ENCODE peak calls at places on chromosomes 3 and 15, in seven cellular contexts. One of them, this sample, is unnamed.

GRCh38 chr3:62665627-62666433 is 209.4 kb downstream of the CADPS start:
- DNase-seq in H1: peak
- DNase-seq in heart left ventricle: peak
- DNase-seq in right atrium auricular region: peak
- DNase-seq in endothelial cell of umbilical vein: peak
- DNase-seq in foreskin keratinocyte: peak
- DNase-seq in sigmoid colon: no peak
- DNase-seq in this sample: peak

GRCh38 chr15:75307778-75308390 is 25.2 kb downstream of the GOLGA6D start:
- DNase-seq in H1: peak
- DNase-seq in heart left ventricle: no peak
- DNase-seq in right atrium auricular region: no peak
- DNase-seq in endothelial cell of umbilical vein: peak
- DNase-seq in foreskin keratinocyte: peak
- DNase-seq in sigmoid colon: peak
- DNase-seq in this sample: peak

GRCh38 chr15:76866008-76866407 is 39.1 kb downstream of the SCAPER start:
- DNase-seq in H1: no peak
- DNase-seq in heart left ventricle: peak
- DNase-seq in right atrium auricular region: no peak
- DNase-seq in endothelial cell of umbilical vein: no peak
- DNase-seq in foreskin keratinocyte: no peak
- DNase-seq in sigmoid colon: no peak
- DNase-seq in this sample: no peak

GRCh38 chr3:38455639-38456430 is 2.1 kb downstream of the ACVR2B start:
- DNase-seq in H1: no peak
- DNase-seq in heart left ventricle: peak
- DNase-seq in right atrium auricular region: no peak
- DNase-seq in endothelial cell of umbilical vein: no peak
- DNase-seq in foreskin keratinocyte: no peak
- DNase-seq in sigmoid colon: peak
- DNase-seq in this sample: no peak

GRCh38 chr3:134030382-134030753 is 643 bp upstream of the SLCO2A1 start:
- DNase-seq in H1: peak
- DNase-seq in heart left ventricle: no peak
- DNase-seq in right atrium auricular region: no peak
- DNase-seq in endothelial cell of umbilical vein: no peak
- DNase-seq in foreskin keratinocyte: no peak
- DNase-seq in sigmoid colon: peak
- DNase-seq in this sample: no peak

GRCh38 chr3:12769761-12770160 is 10.7 kb upstream of the TMEM40 start:
- DNase-seq in H1: no peak
- DNase-seq in heart left ventricle: no peak
- DNase-seq in right atrium auricular region: no peak
- DNase-seq in endothelial cell of umbilical vein: no peak
- DNase-seq in foreskin keratinocyte: no peak
- DNase-seq in sigmoid colon: no peak
- DNase-seq in this sample: no peak

GRCh38 chr15:41279535-41280283 is 48.6 kb downstream of the CHP1 start:
- DNase-seq in H1: no peak
- DNase-seq in heart left ventricle: no peak
- DNase-seq in right atrium auricular region: no peak
- DNase-seq in endothelial cell of umbilical vein: no peak
- DNase-seq in foreskin keratinocyte: no peak
- DNase-seq in sigmoid colon: no peak
- DNase-seq in this sample: no peak

GRCh38 chr15:28995193-28995592 is 109.4 kb downstream of the APBA2 start:
- DNase-seq in H1: no peak
- DNase-seq in heart left ventricle: no peak
- DNase-seq in right atrium auricular region: no peak
- DNase-seq in endothelial cell of umbilical vein: no peak
- DNase-seq in foreskin keratinocyte: no peak
- DNase-seq in sigmoid colon: no peak
- DNase-seq in this sample: no peak

GRCh38 chr3:131147534-131147933 is 120.9 kb downstream of the NEK11 start:
- DNase-seq in H1: no peak
- DNase-seq in heart left ventricle: no peak
- DNase-seq in right atrium auricular region: no peak
- DNase-seq in endothelial cell of umbilical vein: no peak
- DNase-seq in foreskin keratinocyte: no peak
- DNase-seq in sigmoid colon: no peak
- DNase-seq in this sample: no peak

DNA sequence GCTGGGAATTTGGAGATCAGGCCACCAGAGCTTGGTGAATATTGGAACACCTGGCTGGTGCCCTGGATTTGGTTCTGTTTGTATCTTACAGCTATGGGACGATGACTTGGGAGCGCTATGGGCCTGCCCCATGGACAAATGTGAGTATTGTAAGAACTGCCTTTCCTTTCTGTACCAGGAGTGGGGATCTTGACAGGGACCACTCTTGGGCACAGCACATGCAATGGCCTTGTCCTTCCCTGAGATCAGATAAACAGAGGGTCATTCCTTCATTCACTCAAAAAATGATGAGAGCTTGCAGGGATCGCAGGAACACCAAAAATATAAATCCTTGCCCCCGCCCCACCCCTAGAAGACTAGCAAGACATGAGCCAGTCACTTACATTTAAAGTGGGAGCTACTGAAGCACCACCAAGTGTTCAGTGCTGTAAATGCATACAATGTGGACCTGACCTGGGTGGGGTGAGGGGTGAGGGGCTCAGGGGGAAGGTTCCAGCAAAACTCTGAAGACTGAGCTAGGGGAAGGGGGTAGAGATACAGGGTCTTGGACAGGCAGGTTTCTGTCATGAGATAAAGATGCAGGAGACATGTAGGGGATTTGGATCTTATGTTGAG is 2.7 kb upstream of the CRELD1 start:
- DNase-seq in H1: no peak
- DNase-seq in heart left ventricle: no peak
- DNase-seq in right atrium auricular region: no peak
- DNase-seq in endothelial cell of umbilical vein: no peak
- DNase-seq in foreskin keratinocyte: no peak
- DNase-seq in sigmoid colon: no peak
- DNase-seq in this sample: no peak
- TF ChIP-seq CTCF in H1: no peak
- TF ChIP-seq CTCF in heart left ventricle: no peak
- TF ChIP-seq CTCF in right atrium auricular region: peak
- TF ChIP-seq CTCF in endothelial cell of umbilical vein: no peak
- TF ChIP-seq CTCF in foreskin keratinocyte: peak
- TF ChIP-seq CTCF in sigmoid colon: no peak
- TF ChIP-seq CTCF in this sample: no peak

DNA sequence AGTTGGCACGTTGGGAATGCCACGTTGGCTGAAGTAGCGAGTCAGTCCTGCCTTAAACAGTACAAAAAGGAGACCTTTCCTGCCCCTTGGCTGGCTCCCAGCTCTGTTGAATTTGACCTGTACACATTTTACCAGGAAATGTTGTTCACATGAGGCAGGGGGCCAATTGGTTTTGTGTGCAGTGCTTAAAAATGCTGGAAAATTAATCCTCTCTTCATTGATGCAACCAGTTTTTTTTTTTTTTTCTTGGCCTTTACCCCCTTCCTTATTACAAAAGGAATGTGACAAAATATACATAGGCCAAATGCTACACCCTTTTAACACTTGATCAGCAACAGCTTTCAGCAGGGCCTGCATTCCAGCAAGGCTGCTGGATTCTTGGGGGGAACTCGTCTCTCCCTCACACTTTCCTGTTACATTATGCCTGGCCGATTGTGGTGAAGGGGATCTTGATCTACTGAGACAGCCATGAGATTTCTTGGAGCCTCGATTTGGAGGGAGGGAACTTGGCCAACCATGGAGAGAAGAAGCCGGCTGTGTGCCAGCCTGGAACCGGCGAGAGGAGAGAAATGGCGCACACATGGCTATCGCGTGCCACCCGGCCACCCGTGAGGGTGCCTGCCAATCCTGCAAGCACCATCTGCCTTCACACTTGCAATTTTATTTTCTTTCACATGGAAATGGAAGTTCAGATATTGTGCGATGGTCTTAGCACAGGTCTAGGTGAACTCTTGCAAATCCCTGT is 93.0 kb downstream of the DNASE1L3 start:
- DNase-seq in H1: no peak
- DNase-seq in heart left ventricle: peak
- DNase-seq in right atrium auricular region: peak
- DNase-seq in endothelial cell of umbilical vein: peak
- DNase-seq in foreskin keratinocyte: no peak
- DNase-seq in sigmoid colon: no peak
- DNase-seq in this sample: no peak
- H3K27ac ChIP-seq in H1: no peak
- H3K27ac ChIP-seq in heart left ventricle: no peak
- H3K27ac ChIP-seq in right atrium auricular region: no peak
- H3K27ac ChIP-seq in endothelial cell of umbilical vein: peak
- H3K27ac ChIP-seq in foreskin keratinocyte: no peak
- H3K27ac ChIP-seq in sigmoid colon: peak
- H3K27ac ChIP-seq in this sample: peak

DNA sequence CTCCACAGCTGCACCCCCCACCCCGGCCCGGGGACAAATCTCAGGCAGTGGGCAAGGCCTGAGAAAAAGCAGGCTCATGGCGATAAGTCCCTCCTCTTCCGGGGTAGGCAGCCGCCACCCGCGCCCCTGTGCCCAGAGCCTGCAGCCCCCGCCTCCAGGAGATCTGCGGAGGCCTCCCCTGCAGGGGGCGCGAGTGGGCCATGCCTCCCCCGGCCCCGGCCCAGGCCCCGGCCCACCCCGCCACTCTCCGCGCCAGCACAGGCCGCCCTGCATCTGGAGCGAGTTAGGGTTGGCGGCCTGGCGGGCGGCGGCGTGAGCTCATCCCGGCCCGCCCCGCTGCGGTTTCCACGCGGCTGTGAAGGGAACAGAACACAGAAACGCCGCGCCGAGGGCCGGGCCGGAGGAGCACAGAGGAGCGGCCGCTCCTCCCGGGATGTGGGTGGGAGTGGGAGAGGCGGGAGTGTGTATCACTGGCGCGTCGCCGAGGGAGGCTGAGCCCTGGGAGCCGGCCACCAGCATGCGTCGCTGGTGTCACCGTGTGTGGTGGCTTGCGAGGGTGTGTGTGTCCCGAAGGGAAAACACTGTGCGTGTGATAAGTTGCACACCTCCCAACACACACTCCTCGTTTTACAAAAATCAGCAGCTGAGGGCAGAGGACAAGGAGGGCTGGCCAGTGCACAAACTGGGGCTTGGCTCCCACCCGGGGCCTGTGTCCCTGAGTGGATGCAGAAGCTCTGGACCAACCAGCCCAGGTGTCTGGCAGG is 17.2 kb downstream of the MYL3 start:
- DNase-seq in H1: peak
- DNase-seq in heart left ventricle: peak
- DNase-seq in right atrium auricular region: peak
- DNase-seq in endothelial cell of umbilical vein: peak
- DNase-seq in foreskin keratinocyte: no peak
- DNase-seq in sigmoid colon: peak
- DNase-seq in this sample: peak
- TF ChIP-seq CTCF in H1: peak
- TF ChIP-seq CTCF in heart left ventricle: peak
- TF ChIP-seq CTCF in right atrium auricular region: peak
- TF ChIP-seq CTCF in endothelial cell of umbilical vein: peak
- TF ChIP-seq CTCF in foreskin keratinocyte: peak
- TF ChIP-seq CTCF in sigmoid colon: peak
- TF ChIP-seq CTCF in this sample: peak

DNA sequence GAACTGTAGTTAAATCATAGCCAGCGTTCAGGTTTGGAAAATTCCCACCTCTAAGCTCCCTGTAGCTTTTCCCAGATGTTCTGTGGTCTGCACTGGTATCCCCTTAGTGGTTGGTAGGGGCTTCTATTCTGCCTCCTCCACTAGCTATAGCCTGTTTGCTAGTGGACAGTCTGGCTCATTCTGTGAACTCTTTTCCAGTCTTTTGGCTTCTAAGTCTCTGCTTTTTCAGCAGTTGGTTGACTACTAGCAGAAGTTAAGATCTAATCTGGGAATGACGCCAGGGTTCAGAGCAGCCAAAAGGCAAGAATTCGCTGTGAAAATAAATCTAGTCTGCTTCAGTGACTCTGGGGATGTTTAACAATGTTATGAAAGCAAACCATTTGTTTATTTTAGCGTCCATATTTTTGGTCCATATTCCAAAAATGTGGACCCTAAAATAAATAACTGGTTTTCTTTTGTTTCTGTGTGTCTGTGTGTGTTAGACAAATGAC is 73.7 kb upstream of the WDR72 start:
- DNase-seq in H1: no peak
- DNase-seq in heart left ventricle: peak
- DNase-seq in right atrium auricular region: no peak
- DNase-seq in endothelial cell of umbilical vein: no peak
- DNase-seq in foreskin keratinocyte: no peak
- DNase-seq in sigmoid colon: peak
- DNase-seq in this sample: no peak
- H3K27ac ChIP-seq in H1: no peak
- H3K27ac ChIP-seq in heart left ventricle: peak
- H3K27ac ChIP-seq in right atrium auricular region: no peak
- H3K27ac ChIP-seq in endothelial cell of umbilical vein: no peak
- H3K27ac ChIP-seq in foreskin keratinocyte: no peak
- H3K27ac ChIP-seq in sigmoid colon: peak
- H3K27ac ChIP-seq in this sample: no peak